ENCODE peak calls at places on chromosomes 5 and 9, in four cellular contexts. E, L, X and C are unnamed samples.

GRCh38 chr5:177526791-177527190 is 10.0 kb upstream of the DDX41 start:
- DNase-seq in E (no peak), X (no peak), L (no peak), C (no peak)

GRCh38 chr5:42756630-42757601 is at the start of gene CCDC152:
- DNase-seq in E (peak), L (peak), X (no peak), C (no peak)

GRCh38 chr5:147742151-147742550 is 40.4 kb downstream of the JAKMIP2 start:
- DNase-seq in L (no peak), X (no peak), E (no peak), C (no peak)

GRCh38 chr5:142979636-142980035 is 209.5 kb downstream of the ARHGAP26 start:
- DNase-seq in X (no peak), L (no peak), E (no peak), C (no peak)

GRCh38 chr5:132506094-132506692 is 15.6 kb upstream of the IRF1 start:
- DNase-seq in X (no peak), E (no peak), L (peak), C (peak)

GRCh38 chr9:125472926-125473701 is 211.5 kb downstream of the GAPVD1 start:
- DNase-seq in E (no peak), L (peak), X (peak), C (peak)

GRCh38 chr9:136537896-136538598 is 7.8 kb downstream of the NOTCH1 start:
- DNase-seq in X (no peak), L (no peak), E (no peak), C (no peak)

GRCh38 chr9:89612566-89613278 is 7.9 kb downstream of the GADD45G start:
- DNase-seq in E (no peak), L (no peak), X (no peak), C (no peak)

GRCh38 chr9:27125030-27125429 is 16.0 kb downstream of the TEK start:
- DNase-seq in X (peak), L (peak), E (no peak), C (peak)

GRCh38 chr9:682633-683508 is 158.6 kb upstream of the DMRT1 start:
- DNase-seq in X (no peak), E (no peak), L (no peak), C (no peak)

GRCh38 chr9:89821081-89821480 is 216.3 kb downstream of the GADD45G start:
- DNase-seq in E (no peak), X (no peak), L (no peak), C (no peak)

GRCh38 chr5:158287643-158288228 is 428.8 kb upstream of the CLINT1 start:
- DNase-seq in X (no peak), L (peak), E (no peak), C (peak)

GRCh38 chr5:175752826-175753535 is 95.1 kb downstream of the HRH2 start:
- DNase-seq in E (no peak), L (no peak), X (no peak), C (no peak)

GRCh38 chr9:128106181-128106939 is 21.2 kb downstream of the PTGES2 start:
- DNase-seq in X (no peak), L (no peak), E (no peak), C (no peak)

GRCh38 chr9:76018767-76019166 is 128.3 kb downstream of the PCSK5 start:
- DNase-seq in E (no peak), L (no peak), X (no peak), C (no peak)

DNA sequence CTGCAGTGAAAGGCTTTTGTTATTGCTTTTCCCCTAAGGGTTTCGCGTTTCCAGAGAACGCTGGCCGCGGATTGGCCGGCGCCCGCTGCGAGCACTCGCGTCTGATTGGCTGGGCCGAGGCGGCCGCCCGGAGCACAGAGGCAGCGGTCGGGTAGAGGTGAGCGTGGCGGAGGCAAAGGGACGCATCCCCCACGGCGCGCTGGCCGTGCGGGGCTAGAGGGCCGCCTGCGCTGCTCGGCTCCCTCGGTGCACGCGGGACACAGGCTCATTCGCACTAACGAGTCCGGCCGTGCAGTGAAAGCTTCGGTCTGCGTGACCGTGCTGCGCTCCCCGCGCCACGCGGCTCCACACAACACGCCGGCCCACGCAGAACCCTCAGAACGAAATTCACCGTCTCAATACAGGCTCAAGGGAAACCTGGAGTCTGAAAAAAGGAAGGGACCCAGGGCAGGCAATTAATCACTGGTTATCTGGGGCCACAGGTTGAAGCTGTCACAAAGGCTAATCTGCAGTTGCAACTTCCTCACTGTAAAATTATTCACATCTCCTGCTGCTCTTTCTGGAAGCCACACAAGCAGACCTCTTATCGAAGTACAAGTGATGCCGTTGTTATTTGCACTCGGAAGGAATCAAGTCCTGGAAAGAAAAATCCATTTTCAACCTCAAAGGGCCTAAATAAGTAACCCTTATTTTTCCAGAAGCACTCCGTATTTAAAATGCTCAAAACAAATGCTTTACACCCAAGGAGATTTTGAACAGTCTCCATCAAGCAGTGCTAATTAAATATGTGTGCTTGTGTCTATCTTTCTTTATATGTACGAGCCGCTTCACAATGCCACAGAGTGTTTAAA is 94.6 kb downstream of the ZNF608 start:
- DNase-seq in E (peak), X (peak), L (no peak), C (peak)
- H3K4me3 ChIP-seq in E (peak), X (peak), L (peak), C (peak)

GRCh38 chr9:37421914-37422288 is 595 bp upstream of the GRHPR start:
- DNase-seq in E (no peak), L (no peak), X (no peak), C (no peak)

GRCh38 chr9:37424686-37425297 is 2.3 kb downstream of the GRHPR start:
- DNase-seq in L (no peak), X (no peak), E (no peak), C (no peak)

GRCh38 chr9:37422289-37423104 is at the start of gene GRHPR:
- DNase-seq in L (peak), X (peak), E (peak), C (peak)

GRCh38 chr9:37424204-37424685 is 1.7 kb downstream of the GRHPR start:
- DNase-seq in X (no peak), L (no peak), E (no peak), C (no peak)

GRCh38 chr9:37423508-37423907 is 1.0 kb downstream of the GRHPR start:
- DNase-seq in L (no peak), X (no peak), E (no peak), C (no peak)
- H3K4me3 ChIP-seq in L (peak), X (peak), E (peak), C (peak)

DNA sequence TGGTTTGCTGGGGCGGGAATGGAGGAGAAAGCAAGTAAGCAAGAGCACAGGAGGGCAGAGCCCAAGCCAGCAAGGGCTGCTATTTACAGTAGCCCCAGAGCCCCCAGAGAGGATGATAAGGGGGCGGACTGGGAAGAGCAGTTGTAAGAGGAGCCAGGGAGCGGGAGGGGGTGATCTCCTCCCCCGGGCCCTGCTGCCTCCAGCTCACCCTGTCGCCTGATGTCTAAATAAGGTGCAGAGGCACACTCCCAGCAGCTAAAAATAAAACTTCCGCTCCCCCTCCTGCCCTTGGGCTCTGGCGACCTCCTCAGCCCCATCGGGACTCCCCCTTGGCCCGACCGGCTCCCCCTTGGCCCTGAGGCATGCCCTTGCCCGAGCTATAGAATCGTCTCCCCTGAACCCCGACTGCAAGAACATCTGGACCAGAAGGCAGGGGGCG is 14.4 kb upstream of the CCDC69 start:
- DNase-seq in X (peak), L (no peak), E (peak), C (no peak)
- H3K4me3 ChIP-seq in X (peak), L (no peak), E (peak), C (peak)

DNA sequence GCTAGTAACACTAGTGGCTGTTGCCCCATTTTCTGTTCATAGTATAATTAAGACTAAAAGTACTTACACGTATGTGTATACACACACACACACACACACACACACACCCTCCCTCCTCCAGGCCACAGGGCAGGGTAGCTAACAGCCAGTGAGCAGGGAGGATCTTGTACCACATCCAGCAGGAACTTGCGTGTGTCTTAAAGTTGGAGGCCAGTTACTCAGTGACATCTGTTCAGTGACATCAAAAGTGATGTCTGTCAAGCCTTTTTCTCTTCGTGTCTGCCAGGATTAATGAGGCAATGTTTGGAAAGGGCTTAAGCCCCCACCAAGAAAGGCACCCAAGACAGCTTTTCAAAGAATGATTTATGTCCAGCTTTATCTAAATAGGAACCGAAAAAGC is 149.4 kb upstream of the KLF4 start:
- DNase-seq in E (no peak), X (peak), L (peak), C (peak)
- H3K4me3 ChIP-seq in E (no peak), X (peak), L (peak), C (peak)

GRCh38 chr5:62506659-62507460 is 71.8 kb upstream of the LRRC70 start:
- DNase-seq in L (no peak), E (no peak), X (no peak), C (no peak)
- H3K4me3 ChIP-seq in L (no peak), E (no peak), X (no peak), C (no peak)

DNA sequence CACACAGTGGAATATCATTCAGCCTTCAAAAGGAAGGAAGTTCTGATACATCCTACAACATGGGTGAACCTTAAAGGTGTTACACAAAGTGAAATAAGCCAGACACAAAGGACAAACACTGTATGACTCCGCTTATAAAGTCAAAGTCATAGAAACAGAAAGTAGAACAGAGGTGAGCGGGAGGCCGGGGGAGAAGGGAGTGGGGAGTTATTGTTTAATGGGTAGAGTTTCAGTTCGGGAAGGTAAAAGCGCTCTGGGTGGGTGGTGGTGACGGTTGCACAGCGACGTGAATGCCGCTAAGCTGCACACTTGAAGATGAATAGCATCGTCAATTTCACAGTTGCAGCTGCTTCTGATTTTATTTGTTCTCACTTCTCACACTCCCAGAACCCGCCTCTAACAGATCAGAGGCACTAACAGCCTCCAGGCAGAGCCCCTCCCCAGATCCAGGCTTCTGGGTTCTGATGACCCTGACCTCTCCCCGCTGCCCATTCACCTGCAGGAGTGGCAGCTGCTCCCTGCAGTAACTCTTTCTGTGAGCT is 34.1 kb downstream of the BNIP1 start:
- DNase-seq in L (no peak), X (no peak), E (no peak), C (no peak)
- H3K4me3 ChIP-seq in L (no peak), X (no peak), E (no peak), C (no peak)